ENCODE peak calls at places on chromosomes 3 and 15, in five cellular contexts. Q, Z, D, W and G are unnamed samples.

GRCh38 chr3:67297715-67298475 is 299.8 kb downstream of the KBTBD8 start:
- DNase-seq in Q (no peak), Z (no peak), D (no peak), W (no peak), G (no peak)

GRCh38 chr15:33243869-33244268 is 49.4 kb upstream of the FMN1 start:
- DNase-seq in Q (no peak), Z (no peak), D (no peak), W (peak; percentile 86), G (peak; percentile 31)

GRCh38 chr3:114565201-114565600 is 271.4 kb downstream of the TIGIT start:
- DNase-seq in Q (peak; percentile 23), Z (no peak), D (no peak), W (no peak), G (no peak)

GRCh38 chr15:86021281-86022264 is 58.1 kb upstream of the AGBL1 start:
- DNase-seq in Q (no peak), Z (no peak), D (no peak), W (peak; percentile 24), G (no peak)

GRCh38 chr3:126932188-126932931 is 50.6 kb upstream of the PLXNA1 start:
- DNase-seq in Q (no peak), Z (no peak), D (no peak), W (no peak), G (no peak)

GRCh38 chr3:121399820-121400219 is 146.0 kb downstream of the POLQ start:
- DNase-seq in Q (no peak), Z (no peak), D (no peak), W (no peak), G (no peak)

GRCh38 chr15:35545316-35545824 is 595 bp downstream of the DPH6 start:
- DNase-seq in Q (peak; percentile 46), Z (peak; percentile 16), D (peak; percentile 31), W (peak; percentile 55), G (no peak)

GRCh38 chr15:39474657-39475056 is 106.2 kb upstream of the THBS1 start:
- DNase-seq in Q (no peak), Z (no peak), D (no peak), W (no peak), G (peak; percentile 77)

GRCh38 chr3:9455596-9455995 is 58.2 kb downstream of the SETD5 start:
- DNase-seq in Q (no peak), Z (no peak), D (no peak), W (no peak), G (no peak)

GRCh38 chr3:10253731-10254130 is 5.5 kb downstream of the TATDN2 start:
- DNase-seq in Q (no peak), Z (no peak), D (no peak), W (no peak), G (no peak)

GRCh38 chr3:195839260-195840010 is 27.7 kb upstream of the MUC4 start:
- DNase-seq in Q (no peak), Z (no peak), D (no peak), W (no peak), G (no peak)

GRCh38 chr3:43453981-43454380 is 167.6 kb downstream of the SNRK start:
- DNase-seq in Q (no peak), Z (no peak), D (no peak), W (no peak), G (no peak)

GRCh38 chr15:36004891-36005508 is 459.0 kb upstream of the DPH6 start:
- DNase-seq in Q (no peak), Z (no peak), D (no peak), W (no peak), G (no peak)

GRCh38 chr15:77027111-77027696 is 32.3 kb downstream of the PSTPIP1 start:
- DNase-seq in Q (no peak), Z (no peak), D (no peak), W (no peak), G (no peak)

GRCh38 chr15:26891448-26891881 is 24.6 kb downstream of the GABRA5 start:
- DNase-seq in Q (no peak), Z (no peak), D (peak; percentile 60), W (peak; percentile 70), G (peak; percentile 91)

GRCh38 chr3:128084675-128085021 is 32.4 kb downstream of the SEC61A1 start:
- DNase-seq in Q (no peak), Z (no peak), D (no peak), W (no peak), G (no peak)

GRCh38 chr3:185796431-185797107 is 28.3 kb downstream of the IGF2BP2 start:
- DNase-seq in Q (no peak), Z (no peak), D (peak; percentile 56), W (peak; percentile 77), G (no peak)

GRCh38 chr3:29279830-29280229 is 1.0 kb upstream of the RBMS3 start:
- DNase-seq in Q (peak; percentile 24), Z (no peak), D (no peak), W (no peak), G (no peak)

GRCh38 chr3:16478516-16478915 is 35.0 kb downstream of the RFTN1 start:
- DNase-seq in Q (no peak), Z (no peak), D (no peak), W (no peak), G (no peak)

GRCh38 chr3:131338948-131339640 is 42.5 kb upstream of the NUDT16 start:
- DNase-seq in Q (no peak), Z (no peak), D (no peak), W (no peak), G (no peak)

GRCh38 chr15:42085236-42085605 is 9.1 kb downstream of the PLA2G4D start:
- DNase-seq in Q (no peak), Z (no peak), D (peak; percentile 38), W (no peak), G (no peak)

GRCh38 chr3:69948246-69948862 is 51.2 kb upstream of the SAMMSON start:
- DNase-seq in Q (no peak), Z (no peak), D (no peak), W (peak; percentile 43), G (no peak)
- TF ChIP-seq CTCF in Q (peak; percentile 20), Z (peak; percentile 33), D (no peak), W (peak; percentile 89), G (peak; percentile 59)

GRCh38 chr3:141878326-141878725 is 1.9 kb downstream of the ATP1B3 start:
- DNase-seq in Q (no peak), Z (no peak), D (no peak), W (no peak), G (no peak)
- H3K4me3 ChIP-seq in Q (peak overlapping the region; percentile 92), Z (peak overlapping the region; percentile 97), D (peak overlapping the region; percentile 78), W (peak overlapping the region; percentile 92), G (peak overlapping the region; percentile 92)

GRCh38 chr3:19348929-19349564 is 200.7 kb downstream of the KCNH8 start:
- DNase-seq in Q (no peak), Z (no peak), D (no peak), W (peak; percentile 36), G (no peak)
- TF ChIP-seq EP300 in Q (no peak), Z (no peak), D (no peak), W (no peak), G (no peak)

GRCh38 chr3:46293035-46293724 is 50.9 kb downstream of the CCR3 start:
- DNase-seq in Q (no peak), Z (no peak), D (no peak), W (no peak), G (peak; percentile 89)
- TF ChIP-seq CTCF in Q (no peak), Z (no peak), D (no peak), W (no peak), G (no peak)

GRCh38 chr15:90212221-90213079 is 11.3 kb downstream of the SEMA4B start:
- DNase-seq in Q (no peak), Z (no peak), D (peak; percentile 76), W (no peak), G (no peak)
- H3K4me3 ChIP-seq in Q (no peak overlapping the region), Z (no peak overlapping the region), D (no peak overlapping the region), W (no peak overlapping the region), G (no peak overlapping the region)

DNA sequence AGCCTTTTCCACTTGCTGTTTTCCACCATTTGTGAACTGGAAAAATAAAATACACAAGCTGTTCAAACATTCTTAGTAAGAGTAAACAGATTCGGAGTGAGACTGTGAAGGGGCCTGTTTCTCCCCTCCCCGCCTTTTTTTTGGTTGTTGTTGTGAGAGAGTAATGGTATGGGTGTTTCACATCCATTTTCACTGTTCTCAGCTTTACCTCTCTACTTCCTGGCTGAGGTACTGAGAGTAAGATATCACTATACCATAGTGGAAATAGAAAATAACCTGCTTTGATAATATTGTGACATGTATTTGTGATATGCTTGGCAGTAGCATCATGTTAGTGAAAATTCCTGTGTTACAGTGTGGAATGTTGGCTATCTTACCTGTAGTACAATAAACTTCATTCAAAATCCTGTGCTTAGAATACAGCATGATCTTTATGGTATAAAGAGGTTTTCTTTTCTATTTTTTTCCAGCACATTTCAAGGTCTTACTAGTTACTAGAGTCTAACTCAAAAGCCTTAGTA is 12.0 kb downstream of the CNTN4 start:
- DNase-seq in Q (no peak), Z (no peak), D (no peak), W (no peak), G (no peak)
- TF ChIP-seq EP300 in Q (no peak), Z (no peak), D (no peak), W (no peak), G (no peak)

DNA sequence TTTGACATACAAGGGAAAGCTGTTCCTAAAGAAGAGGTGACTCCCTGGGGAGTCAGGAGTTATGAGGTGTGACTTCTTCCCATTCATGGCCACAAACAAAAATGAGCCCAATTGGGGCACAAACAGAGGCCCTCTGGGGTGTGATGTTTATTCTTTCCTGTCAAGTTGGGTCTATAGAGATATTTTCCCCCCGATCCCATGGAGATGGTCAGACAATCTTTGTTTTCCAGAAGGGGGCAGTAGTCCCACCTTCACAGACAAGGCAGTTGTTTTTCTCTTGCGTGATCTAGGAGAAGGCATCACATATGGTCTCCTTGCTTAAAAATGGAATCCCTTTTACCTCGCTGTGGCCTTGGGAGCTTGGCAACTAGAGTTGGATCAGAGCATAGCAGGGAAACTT is 110.3 kb downstream of the MFSD1 start:
- DNase-seq in Q (no peak), Z (no peak), D (no peak), W (peak; percentile 4), G (peak; percentile 55)
- TF ChIP-seq CTCF in Q (no peak), Z (peak; percentile 6), D (no peak), W (no peak), G (no peak)

GRCh38 chr3:49411550-49411967 is 217 bp downstream of the RHOA start:
- DNase-seq in Q (peak; percentile 71), Z (no peak), D (peak; percentile 66), W (no peak), G (no peak)

GRCh38 chr3:49412632-49413337 is 562 bp downstream of the TCTA start:
- DNase-seq in Q (no peak), Z (no peak), D (no peak), W (no peak), G (no peak)

GRCh38 chr3:49411968-49412631 is at the start of the genes RHOA and TCTA:
- DNase-seq in Q (peak; percentile 99), Z (peak; percentile 99), D (peak; percentile 100), W (peak; percentile 100), G (peak; percentile 100)

GRCh38 chr3:49414753-49415152 is 2.5 kb downstream of the TCTA start:
- DNase-seq in Q (no peak), Z (no peak), D (no peak), W (no peak), G (no peak)

DNA sequence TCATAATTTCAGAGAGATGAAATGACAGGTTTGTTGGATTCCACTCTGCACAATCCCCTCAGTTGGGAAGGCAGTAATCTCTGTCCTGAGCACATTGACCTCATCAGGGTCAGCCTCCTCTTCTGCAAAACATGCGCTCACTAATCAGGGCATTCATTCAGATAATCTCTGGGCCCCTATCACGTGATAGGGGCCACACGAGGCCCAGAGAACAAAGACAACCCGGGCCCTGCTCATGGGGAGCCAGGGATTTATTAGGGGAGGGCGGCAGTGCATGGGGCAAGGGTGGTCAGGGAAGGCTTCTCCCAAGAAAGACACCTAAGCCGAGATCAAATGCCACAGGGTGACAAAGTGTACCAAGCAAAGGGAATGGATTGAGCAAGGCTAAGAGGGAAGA is 1.1 kb downstream of the TCTA start:
- DNase-seq in Q (no peak), Z (no peak), D (no peak), W (no peak), G (no peak)
- H3K4me3 ChIP-seq in Q (no peak overlapping the region), Z (peak overlapping the region; percentile 75), D (peak overlapping the region; percentile 72), W (peak overlapping the region; percentile 78), G (peak overlapping the region; percentile 98)